ENCODE peak calls at places on chromosomes 11 and 22, in five cellular contexts. A, I, T, X and W are unnamed samples.

GRCh38 chr22:28884754-28885375 is 1.5 kb downstream of the ZNRF3 start:
- DNase-seq in A (no peak), I (no peak), X (no peak), T (no peak), W (no peak)

GRCh38 chr11:86460461-86461404 is 86.0 kb downstream of the CCDC81 start:
- DNase-seq in A (no peak), X (no peak), T (no peak), I (no peak), W (no peak)

GRCh38 chr11:5197538-5197937 is 2.9 kb downstream of the OR51V1 start:
- DNase-seq in T (peak; percentile 30), A (no peak), X (no peak), I (no peak), W (no peak)

GRCh38 chr22:17795143-17795542 is 20.9 kb upstream of the BID start:
- DNase-seq in T (no peak), A (no peak), I (no peak), X (no peak), W (no peak)

GRCh38 chr22:47445212-47445611 is 682.8 kb downstream of the TBC1D22A start:
- DNase-seq in I (no peak), A (no peak), T (no peak), X (no peak), W (no peak)

GRCh38 chr11:17294033-17294432 is 17.5 kb downstream of the NUCB2 start:
- DNase-seq in I (no peak), T (no peak), A (no peak), X (no peak), W (no peak)

GRCh38 chr22:38032681-38033521 is 24.3 kb upstream of the PICK1 start:
- DNase-seq in I (no peak), X (no peak), A (peak; percentile 66), T (peak; percentile 66), W (peak; percentile 44)

GRCh38 chr11:65927904-65928397 is 8.7 kb downstream of the DRAP1 start:
- DNase-seq in A (no peak), T (no peak), I (no peak), X (no peak), W (no peak)

GRCh38 chr11:106087815-106088435 is 10.5 kb downstream of the AASDHPPT start:
- DNase-seq in T (peak; percentile 47), X (peak; percentile 41), I (peak; percentile 4), A (peak; percentile 78), W (peak; percentile 54)

GRCh38 chr22:42786606-42787356 is 66.1 kb upstream of the A4GALT start:
- DNase-seq in A (no peak), X (no peak), T (no peak), I (no peak), W (no peak)

GRCh38 chr11:65298131-65298535 is 16.5 kb upstream of the CDC42EP2 start:
- DNase-seq in X (no peak), A (peak; percentile 78), T (peak; percentile 79), I (no peak), W (no peak)

GRCh38 chr11:57798905-57799559 is 37.4 kb downstream of the CTNND1 start:
- DNase-seq in X (no peak), T (peak; percentile 73), A (peak; percentile 89), I (peak; percentile 90), W (peak; percentile 99)

GRCh38 chr11:113971506-113972195 is 3.3 kb upstream of the HTR3A start:
- DNase-seq in T (no peak), X (no peak), A (no peak), I (no peak), W (no peak)

GRCh38 chr22:25351631-25352293 is 132.3 kb downstream of the CRYBB2 start:
- DNase-seq in I (no peak), A (no peak), X (no peak), T (no peak), W (no peak)

GRCh38 chr11:35794850-35795249 is 132.3 kb downstream of the TRIM44 start:
- DNase-seq in T (peak; percentile 65), X (no peak), A (peak; percentile 37), I (peak; percentile 71), W (peak; percentile 82)

GRCh38 chr22:19610518-19611253 is 86.5 kb upstream of the CLDN5 start:
- DNase-seq in A (no peak), I (no peak), T (no peak), X (no peak), W (no peak)

GRCh38 chr11:16605440-16605970 is 132.9 kb upstream of the C11orf58 start:
- DNase-seq in X (peak; percentile 47), A (no peak), I (no peak), T (no peak), W (no peak)

GRCh38 chr11:13448876-13449275 is 14.1 kb downstream of the BTBD10 start:
- DNase-seq in T (peak; percentile 64), X (no peak), I (no peak), A (peak; percentile 78), W (no peak)

GRCh38 chr11:9533736-9534473 is 39.6 kb upstream of the WEE1 start:
- DNase-seq in I (no peak), T (no peak), A (no peak), X (no peak), W (no peak)

GRCh38 chr11:12066056-12066798 is 44.2 kb upstream of the MICAL2 start:
- DNase-seq in T (peak; percentile 80), X (no peak), A (peak; percentile 89), I (peak; percentile 88), W (peak; percentile 99)

GRCh38 chr11:19511413-19512183 is 201.0 kb upstream of the NAV2 start:
- DNase-seq in A (peak; percentile 92), T (peak; percentile 47), I (no peak), X (no peak), W (no peak)

GRCh38 chr22:35439365-35439717 is 39.4 kb downstream of the MCM5 start:
- DNase-seq in I (no peak), T (no peak), X (no peak), A (no peak), W (no peak)

GRCh38 chr11:61787928-61788491 is 4.4 kb downstream of the TMEM258 start:
- DNase-seq in T (no peak), X (peak; percentile 53), A (peak; percentile 51), I (no peak), W (peak; percentile 33)

GRCh38 chr22:35648066-35649025 is at the start of gene APOL6:
- DNase-seq in T (peak; percentile 83), X (no peak), A (peak; percentile 79), I (peak; percentile 48), W (peak; percentile 49)